ENCODE peak calls at places on chromosomes 6 and 20, in eight cellular contexts. N, L, Y, V, O, Q, C and J are unnamed samples.

GRCh38 chr6:165146456-165146855 is 162.9 kb downstream of the C6orf118 start:
- DNase-seq in O (no peak), C (no peak), L (no peak), Q (no peak), V (no peak), Y (peak), N (peak), J (no peak)

GRCh38 chr20:12386821-12387220 is 469.1 kb downstream of the BTBD3 start:
- DNase-seq in L (no peak), V (no peak), O (no peak), Q (no peak), N (no peak), C (no peak), Y (no peak), J (no peak)

GRCh38 chr6:75602164-75602896 is 650 bp downstream of the SENP6 start:
- DNase-seq in Y (peak), V (peak), L (no peak), C (peak), N (peak), Q (peak), O (peak), J (peak)

GRCh38 chr6:35092362-35093117 is 48.6 kb downstream of the TCP11 start:
- DNase-seq in V (no peak), N (peak), L (no peak), O (peak), Q (no peak), Y (no peak), C (no peak), J (no peak)

GRCh38 chr20:57652865-57653545 is 32.8 kb upstream of the ZBP1 start:
- DNase-seq in O (no peak), Y (no peak), Q (peak), V (no peak), C (peak), L (no peak), N (no peak), J (no peak)

GRCh38 chr6:55918639-55919038 is 43.2 kb upstream of the BMP5 start:
- DNase-seq in L (no peak), C (no peak), Y (no peak), Q (no peak), V (no peak), N (no peak), O (peak), J (no peak)

GRCh38 chr20:51563597-51564332 is 21.2 kb upstream of the NFATC2 start:
- DNase-seq in Q (peak), C (peak), L (no peak), O (peak), N (peak), Y (no peak), V (no peak), J (no peak)

GRCh38 chr20:34708621-34709043 is 4.5 kb downstream of the TP53INP2 start:
- DNase-seq in Q (peak), L (peak), V (peak), Y (peak), O (peak), N (peak), C (peak), J (peak)

GRCh38 chr6:155880905-155881304 is 425.3 kb upstream of the NOX3 start:
- DNase-seq in V (no peak), C (no peak), Y (no peak), Q (no peak), O (peak), N (peak), L (no peak), J (no peak)

GRCh38 chr20:2240835-2241234 is 55.0 kb upstream of the TGM3 start:
- DNase-seq in O (no peak), Q (no peak), L (no peak), C (no peak), N (no peak), Y (no peak), V (no peak), J (no peak)

GRCh38 chr20:57660510-57661199 is 40.4 kb upstream of the ZBP1 start:
- DNase-seq in N (no peak), Q (peak), V (no peak), C (peak), L (no peak), Y (no peak), O (no peak), J (no peak)

GRCh38 chr20:45791668-45792512 is at the start of the genes DNTTIP1 and WFDC3:
- DNase-seq in Y (peak), L (peak), Q (peak), O (peak), N (peak), C (peak), V (peak), J (peak)

GRCh38 chr6:44468835-44469234 is 81.3 kb downstream of the CDC5L start:
- DNase-seq in Y (no peak), Q (no peak), N (no peak), L (no peak), V (no peak), C (no peak), O (no peak), J (no peak)

GRCh38 chr20:34328928-34329677 is 25.9 kb upstream of the AHCY start:
- DNase-seq in Y (no peak), L (no peak), V (no peak), O (no peak), C (no peak), N (no peak), Q (no peak), J (no peak)

GRCh38 chr6:79778794-79779193 is 147.7 kb downstream of the SH3BGRL2 start:
- DNase-seq in Y (no peak), C (no peak), V (no peak), Q (no peak), L (no peak), N (no peak), O (no peak), J (no peak)

GRCh38 chr6:159693894-159694545 is 979 bp upstream of the SOD2 start:
- DNase-seq in Q (no peak), N (no peak), V (peak), L (no peak), Y (no peak), C (peak), O (no peak), J (no peak)

GRCh38 chr6:19892250-19892649 is 55.1 kb downstream of the ID4 start:
- DNase-seq in C (no peak), O (no peak), L (peak), Y (no peak), V (no peak), Q (no peak), N (no peak), J (no peak)

GRCh38 chr20:25629816-25630499 is 6.1 kb upstream of the NANP start:
- DNase-seq in Q (no peak), N (no peak), L (no peak), O (no peak), Y (no peak), C (no peak), V (no peak), J (no peak)

GRCh38 chr6:167113047-167113446 is 9.8 kb upstream of the CCR6 start:
- DNase-seq in L (no peak), Q (no peak), C (no peak), O (no peak), Y (no peak), V (no peak), N (no peak), J (no peak)

GRCh38 chr20:10385850-10386544 is 48.0 kb downstream of the MKKS start:
- DNase-seq in V (no peak), L (no peak), Q (no peak), C (no peak), N (no peak), Y (no peak), O (no peak), J (no peak)

GRCh38 chr6:37673436-37673835 is 24.2 kb downstream of the MDGA1 start:
- DNase-seq in N (no peak), Q (no peak), V (no peak), Y (no peak), O (no peak), C (no peak), L (no peak), J (no peak)

GRCh38 chr20:58759947-58760346 is 67.3 kb downstream of the NPEPL1 start:
- DNase-seq in Y (no peak), O (no peak), Q (no peak), C (peak), V (no peak), L (no peak), N (no peak), J (no peak)

GRCh38 chr6:128098000-128098581 is 197.2 kb upstream of the THEMIS start:
- DNase-seq in C (no peak), N (peak), L (no peak), O (no peak), V (no peak), Y (no peak), Q (no peak), J (no peak)

GRCh38 chr6:109008061-109008460 is 86.6 kb downstream of the SESN1 start:
- DNase-seq in C (no peak), Y (no peak), V (no peak), Q (no peak), O (no peak), L (no peak), N (no peak), J (no peak)

GRCh38 chr6:39266375-39266774 is 37.1 kb upstream of the KCNK5 start:
- DNase-seq in Y (no peak), Q (no peak), N (no peak), L (no peak), C (no peak), O (no peak), V (no peak), J (no peak)

GRCh38 chr6:151808331-151809241 is 1.1 kb downstream of the ESR1 start:
- DNase-seq in O (no peak), Q (no peak), N (no peak), C (peak), L (no peak), V (no peak), Y (no peak), J (no peak)

GRCh38 chr6:170091639-170092579 is 199.0 kb downstream of the DLL1 start:
- DNase-seq in Y (no peak), N (no peak), O (no peak), Q (peak), V (no peak), C (no peak), L (no peak), J (no peak)

GRCh38 chr6:157236040-157236725 is 87.1 kb downstream of the TMEM242 start:
- DNase-seq in Q (no peak), N (no peak), C (no peak), V (no peak), Y (no peak), O (no peak), L (no peak), J (no peak)

GRCh38 chr6:166687538-166688259 is 60.6 kb upstream of the RPS6KA2 start:
- DNase-seq in V (no peak), N (no peak), C (peak), Q (no peak), Y (no peak), L (no peak), O (no peak), J (no peak)

GRCh38 chr6:89357390-89357789 is 4.9 kb upstream of the UBE2J1 start:
- DNase-seq in L (no peak), N (no peak), O (no peak), Y (no peak), C (no peak), Q (no peak), V (no peak), J (no peak)

GRCh38 chr6:170370413-170370812 is 63.9 kb downstream of the FAM120B start:
- DNase-seq in C (no peak), L (no peak), O (no peak), Y (no peak), V (peak), Q (no peak), N (no peak), J (no peak)

GRCh38 chr6:48486876-48487275 is 375.9 kb upstream of the PTCHD4 start:
- DNase-seq in V (no peak), O (no peak), Q (no peak), C (no peak), N (no peak), Y (no peak), L (no peak), J (no peak)

GRCh38 chr20:25750765-25751696 is 54.4 kb upstream of the ZNF337 start:
- DNase-seq in Y (no peak), L (peak), V (peak), Q (no peak), O (peak), N (peak), C (peak), J (peak)